ENCODE peak calls at places on chromosomes 1 and 21, in seven cellular contexts. One of them, this sample, is unnamed.

GRCh38 chr1:183806086-183806485 is 1.2 kb downstream of the RGL1 start:
- DNase-seq in K562: no peak
- DNase-seq in psoas muscle: no peak
- DNase-seq in brain microvascular endothelial cell: no peak
- DNase-seq in left lung: no peak
- DNase-seq in OCI-LY7: no peak
- DNase-seq in sigmoid colon: no peak
- DNase-seq in this sample: no peak

GRCh38 chr1:54574158-54574778 is 26.2 kb downstream of the ACOT11 start:
- DNase-seq in K562: no peak
- DNase-seq in psoas muscle: no peak
- DNase-seq in brain microvascular endothelial cell: no peak
- DNase-seq in left lung: peak
- DNase-seq in OCI-LY7: no peak
- DNase-seq in sigmoid colon: peak
- DNase-seq in this sample: no peak

GRCh38 chr1:36365310-36365895 is 20.3 kb downstream of the STK40 start:
- DNase-seq in K562: no peak
- DNase-seq in psoas muscle: peak
- DNase-seq in brain microvascular endothelial cell: no peak
- DNase-seq in left lung: no peak
- DNase-seq in OCI-LY7: no peak
- DNase-seq in sigmoid colon: peak
- DNase-seq in this sample: no peak

GRCh38 chr1:16139473-16139962 is 16.4 kb downstream of the EPHA2 start:
- DNase-seq in K562: no peak
- DNase-seq in psoas muscle: no peak
- DNase-seq in brain microvascular endothelial cell: no peak
- DNase-seq in left lung: no peak
- DNase-seq in OCI-LY7: no peak
- DNase-seq in sigmoid colon: no peak
- DNase-seq in this sample: no peak

GRCh38 chr1:43556772-43557171 is 26.1 kb downstream of the PTPRF start:
- DNase-seq in K562: no peak
- DNase-seq in psoas muscle: no peak
- DNase-seq in brain microvascular endothelial cell: no peak
- DNase-seq in left lung: no peak
- DNase-seq in OCI-LY7: no peak
- DNase-seq in sigmoid colon: no peak
- DNase-seq in this sample: no peak

GRCh38 chr1:202274611-202275010 is 67.1 kb downstream of the UBE2T start:
- DNase-seq in K562: peak
- DNase-seq in psoas muscle: no peak
- DNase-seq in brain microvascular endothelial cell: peak
- DNase-seq in left lung: no peak
- DNase-seq in OCI-LY7: peak
- DNase-seq in sigmoid colon: no peak
- DNase-seq in this sample: no peak

GRCh38 chr21:43959231-43960041 is 52.7 kb upstream of the TRAPPC10 start:
- DNase-seq in K562: no peak
- DNase-seq in psoas muscle: peak
- DNase-seq in brain microvascular endothelial cell: no peak
- DNase-seq in left lung: peak
- DNase-seq in OCI-LY7: no peak
- DNase-seq in sigmoid colon: no peak
- DNase-seq in this sample: no peak

GRCh38 chr1:33220701-33221384 is 35.4 kb upstream of the ZNF362 start:
- DNase-seq in K562: no peak
- DNase-seq in psoas muscle: no peak
- DNase-seq in brain microvascular endothelial cell: no peak
- DNase-seq in left lung: no peak
- DNase-seq in OCI-LY7: no peak
- DNase-seq in sigmoid colon: no peak
- DNase-seq in this sample: no peak

GRCh38 chr1:8392522-8392921 is 74.6 kb downstream of the SLC45A1 start:
- DNase-seq in K562: no peak
- DNase-seq in psoas muscle: no peak
- DNase-seq in brain microvascular endothelial cell: no peak
- DNase-seq in left lung: no peak
- DNase-seq in OCI-LY7: no peak
- DNase-seq in sigmoid colon: no peak
- DNase-seq in this sample: no peak

GRCh38 chr1:39148942-39149341 is 55.6 kb upstream of the MACF1 start:
- DNase-seq in K562: no peak
- DNase-seq in psoas muscle: no peak
- DNase-seq in brain microvascular endothelial cell: no peak
- DNase-seq in left lung: no peak
- DNase-seq in OCI-LY7: no peak
- DNase-seq in sigmoid colon: no peak
- DNase-seq in this sample: no peak

GRCh38 chr1:61244114-61244513 is 161.8 kb downstream of the NFIA start:
- DNase-seq in K562: no peak
- DNase-seq in psoas muscle: no peak
- DNase-seq in brain microvascular endothelial cell: peak
- DNase-seq in left lung: no peak
- DNase-seq in OCI-LY7: no peak
- DNase-seq in sigmoid colon: no peak
- DNase-seq in this sample: no peak

GRCh38 chr1:84785231-84785630 is 95.0 kb upstream of the SSX2IP start:
- DNase-seq in K562: no peak
- DNase-seq in psoas muscle: no peak
- DNase-seq in brain microvascular endothelial cell: no peak
- DNase-seq in left lung: no peak
- DNase-seq in OCI-LY7: no peak
- DNase-seq in sigmoid colon: peak
- DNase-seq in this sample: no peak

GRCh38 chr1:163203561-163203960 is 845 bp upstream of the RGS5 start:
- DNase-seq in K562: no peak
- DNase-seq in psoas muscle: no peak
- DNase-seq in brain microvascular endothelial cell: no peak
- DNase-seq in left lung: no peak
- DNase-seq in OCI-LY7: no peak
- DNase-seq in sigmoid colon: no peak
- DNase-seq in this sample: no peak

DNA sequence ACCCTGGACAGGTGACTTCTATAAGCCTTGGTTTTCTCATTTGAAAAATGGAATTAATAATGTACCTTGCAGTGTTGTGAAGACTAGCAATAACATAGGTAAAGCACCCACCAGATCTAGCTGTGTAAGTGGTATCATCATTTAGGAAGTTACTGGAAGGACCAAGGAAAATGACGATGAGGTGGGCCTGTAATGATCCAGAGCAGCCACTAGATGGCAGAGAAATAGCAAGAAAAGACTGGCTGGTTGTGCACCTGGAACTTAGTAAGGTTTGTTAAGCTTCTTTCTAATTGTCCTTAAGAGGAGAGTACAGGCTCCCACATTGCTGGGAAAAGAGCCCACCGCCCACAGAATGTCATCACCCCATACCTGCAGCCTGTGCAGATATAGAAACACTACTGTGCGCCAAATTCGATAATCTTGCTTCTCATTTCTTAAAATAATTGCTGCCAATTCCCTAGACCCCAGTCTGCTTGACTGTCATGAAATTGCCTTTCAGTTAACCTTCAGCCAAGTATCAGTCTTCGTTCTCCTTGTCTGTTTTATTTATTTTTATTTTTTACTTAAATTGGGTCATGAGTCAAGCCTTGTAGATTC is 37.2 kb downstream of the WNT4 start:
- DNase-seq in K562: peak
- DNase-seq in psoas muscle: no peak
- DNase-seq in brain microvascular endothelial cell: peak
- DNase-seq in left lung: no peak
- DNase-seq in OCI-LY7: peak
- DNase-seq in sigmoid colon: no peak
- DNase-seq in this sample: no peak
- TF ChIP-seq CTCF in K562: peak
- TF ChIP-seq CTCF in psoas muscle: peak
- TF ChIP-seq CTCF in brain microvascular endothelial cell: peak
- TF ChIP-seq CTCF in left lung: peak
- TF ChIP-seq CTCF in OCI-LY7: peak
- TF ChIP-seq CTCF in sigmoid colon: peak
- TF ChIP-seq CTCF in this sample: peak

DNA sequence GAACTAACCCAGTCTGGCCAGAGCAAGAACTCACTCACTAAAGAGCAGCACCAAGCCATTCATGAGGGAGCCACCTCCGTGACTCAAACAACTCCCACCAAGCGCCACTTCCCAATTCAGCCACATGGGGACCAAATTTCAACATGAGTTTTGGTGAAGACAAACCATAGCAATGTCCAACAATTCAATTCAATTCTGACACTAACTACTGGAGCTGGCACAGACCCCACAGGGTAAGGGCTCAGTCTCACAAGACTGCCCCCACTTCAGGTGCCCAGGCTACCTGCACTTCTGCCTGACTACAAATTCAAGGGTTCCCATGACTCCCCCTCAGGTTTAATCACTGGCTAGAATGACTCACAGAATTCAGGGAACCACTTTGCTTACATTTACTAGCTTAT is 48.8 kb upstream of the RAP1A start:
- DNase-seq in K562: peak
- DNase-seq in psoas muscle: no peak
- DNase-seq in brain microvascular endothelial cell: no peak
- DNase-seq in left lung: no peak
- DNase-seq in OCI-LY7: peak
- DNase-seq in sigmoid colon: no peak
- DNase-seq in this sample: no peak
- TF ChIP-seq CTCF in K562: peak
- TF ChIP-seq CTCF in psoas muscle: peak
- TF ChIP-seq CTCF in brain microvascular endothelial cell: peak
- TF ChIP-seq CTCF in left lung: peak
- TF ChIP-seq CTCF in OCI-LY7: peak
- TF ChIP-seq CTCF in sigmoid colon: no peak
- TF ChIP-seq CTCF in this sample: peak

GRCh38 chr1:56462209-56462608 is 117.2 kb downstream of the PLPP3 start:
- DNase-seq in K562: no peak
- DNase-seq in psoas muscle: no peak
- DNase-seq in brain microvascular endothelial cell: no peak
- DNase-seq in left lung: no peak
- DNase-seq in OCI-LY7: no peak
- DNase-seq in sigmoid colon: no peak
- DNase-seq in this sample: no peak

GRCh38 chr1:56457767-56458375 is 121.5 kb downstream of the PLPP3 start:
- DNase-seq in K562: no peak
- DNase-seq in psoas muscle: no peak
- DNase-seq in brain microvascular endothelial cell: no peak
- DNase-seq in left lung: no peak
- DNase-seq in OCI-LY7: no peak
- DNase-seq in sigmoid colon: no peak
- DNase-seq in this sample: no peak

GRCh38 chr1:56464294-56464693 is 115.1 kb downstream of the PLPP3 start:
- DNase-seq in K562: no peak
- DNase-seq in psoas muscle: no peak
- DNase-seq in brain microvascular endothelial cell: no peak
- DNase-seq in left lung: no peak
- DNase-seq in OCI-LY7: no peak
- DNase-seq in sigmoid colon: no peak
- DNase-seq in this sample: no peak

GRCh38 chr1:56459260-56459659 is 120.1 kb downstream of the PLPP3 start:
- DNase-seq in K562: no peak
- DNase-seq in psoas muscle: no peak
- DNase-seq in brain microvascular endothelial cell: no peak
- DNase-seq in left lung: no peak
- DNase-seq in OCI-LY7: no peak
- DNase-seq in sigmoid colon: no peak
- DNase-seq in this sample: no peak

DNA sequence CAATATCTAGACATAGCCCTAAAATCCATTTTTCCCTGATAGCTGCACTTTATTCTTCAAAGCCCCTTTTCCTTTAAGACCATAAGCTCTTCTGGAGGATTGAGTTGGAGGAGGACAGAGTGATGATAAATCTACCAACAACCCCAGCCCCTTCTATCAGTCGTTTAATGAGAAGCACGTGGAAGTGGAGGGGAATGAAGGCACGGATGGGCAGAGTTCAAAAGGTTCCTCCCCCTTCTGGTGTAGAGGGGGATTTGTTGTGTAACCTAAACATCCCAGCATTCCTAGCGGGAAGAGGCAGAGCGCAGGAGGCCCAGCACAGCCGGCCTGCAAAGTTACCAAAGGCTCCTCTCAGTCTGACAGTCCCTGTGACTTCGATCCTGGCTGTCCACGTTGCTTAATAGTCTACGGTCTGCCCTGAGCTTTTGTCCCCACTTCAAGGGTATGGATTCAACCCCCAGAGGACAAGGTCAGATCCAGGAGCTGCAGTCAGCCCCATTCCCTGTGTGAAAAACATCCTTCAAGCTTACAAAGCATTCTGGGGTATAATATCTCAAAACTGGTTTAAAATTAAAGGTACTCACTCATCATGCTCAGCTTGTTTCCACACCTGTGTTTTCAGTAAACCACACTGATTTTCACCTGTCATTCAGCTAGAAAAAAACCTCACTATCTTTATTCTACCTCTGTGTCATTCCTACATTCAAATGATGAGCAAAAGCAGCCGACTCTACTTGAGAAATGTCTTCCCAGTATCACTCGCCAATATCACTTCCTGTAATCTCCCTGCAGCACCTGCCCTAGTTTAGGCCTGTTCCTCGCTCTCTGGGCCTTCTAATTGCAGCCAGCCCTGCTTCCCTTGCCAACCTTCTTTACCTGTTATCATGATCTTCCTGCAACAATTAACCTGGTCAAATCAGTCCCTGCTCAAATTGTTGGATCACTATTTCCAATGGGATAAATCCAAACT is 117.9 kb downstream of the PLPP3 start:
- DNase-seq in K562: peak
- DNase-seq in psoas muscle: no peak
- DNase-seq in brain microvascular endothelial cell: no peak
- DNase-seq in left lung: no peak
- DNase-seq in OCI-LY7: no peak
- DNase-seq in sigmoid colon: no peak
- DNase-seq in this sample: no peak
- TF ChIP-seq CTCF in K562: no peak
- TF ChIP-seq CTCF in psoas muscle: no peak
- TF ChIP-seq CTCF in brain microvascular endothelial cell: no peak
- TF ChIP-seq CTCF in left lung: no peak
- TF ChIP-seq CTCF in OCI-LY7: no peak
- TF ChIP-seq CTCF in sigmoid colon: no peak
- TF ChIP-seq CTCF in this sample: no peak

DNA sequence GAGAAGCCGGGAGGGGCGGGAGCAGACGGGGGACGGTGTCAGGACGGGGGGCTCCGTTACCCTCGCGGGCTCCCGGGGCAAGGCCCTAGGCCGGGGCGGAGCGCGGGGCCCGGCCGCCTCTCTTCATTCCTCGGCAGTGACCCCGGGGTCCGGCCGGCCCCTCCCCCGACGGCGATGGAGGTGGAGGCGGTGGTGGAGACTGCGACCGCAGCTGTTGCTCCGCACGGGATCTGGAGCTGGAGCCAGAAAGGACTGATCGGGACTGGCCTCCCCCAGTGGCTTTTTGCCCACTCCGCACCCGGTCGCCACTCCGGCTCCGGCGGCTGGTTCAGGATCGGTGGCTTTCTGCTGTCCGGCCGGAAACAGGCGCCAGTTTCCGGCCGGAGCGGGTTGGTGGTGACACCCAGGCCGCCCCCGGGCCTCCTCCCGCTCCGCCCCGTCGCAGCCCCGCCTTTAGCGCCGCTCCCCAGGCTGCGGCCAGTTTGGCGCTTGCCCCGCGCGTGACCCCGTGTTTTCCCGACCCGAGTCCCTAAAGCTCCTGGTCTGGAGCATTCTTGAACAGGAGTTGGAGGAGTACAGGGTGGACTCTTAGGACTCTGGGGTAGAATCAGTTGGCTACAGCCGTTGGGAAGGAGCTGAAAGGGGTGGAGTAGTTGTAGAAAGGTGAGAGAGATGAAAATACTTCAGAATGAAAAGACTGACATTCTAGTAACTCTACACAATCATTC is at the start of gene OTUD7B:
- DNase-seq in K562: peak
- DNase-seq in psoas muscle: peak
- DNase-seq in brain microvascular endothelial cell: peak
- DNase-seq in left lung: peak
- DNase-seq in OCI-LY7: peak
- DNase-seq in sigmoid colon: peak
- DNase-seq in this sample: no peak
- TF ChIP-seq CTCF in K562: no peak
- TF ChIP-seq CTCF in psoas muscle: peak
- TF ChIP-seq CTCF in brain microvascular endothelial cell: no peak
- TF ChIP-seq CTCF in left lung: no peak
- TF ChIP-seq CTCF in OCI-LY7: peak
- TF ChIP-seq CTCF in sigmoid colon: no peak
- TF ChIP-seq CTCF in this sample: no peak